ENCODE peak calls at places on chromosomes 16 and 17, in six cellular contexts. W is RCC 7860; N is activated naive CD4-positive, alpha-beta T cell treated with Interleukin-2 at 50 U/mL for 16 hours; V is fibroblast of mammary gland; T is HCEC 1CT; R is upper lobe of right lung. I is an unnamed sample.

GRCh38 chr17:37458805-37459204 is 30.9 kb upstream of the DUSP14 start:
- DNase-seq in N (no peak), W (peak), V (peak), T (peak), R (no peak), I (peak)

GRCh38 chr17:7220593-7221280 is 999 bp downstream of the ACADVL start:
- DNase-seq in V (peak), W (peak), T (peak), N (peak), R (peak), I (peak)

GRCh38 chr17:68584904-68585303 is 16.3 kb downstream of the FAM20A start:
- DNase-seq in T (no peak), R (no peak), V (no peak), W (no peak), N (no peak), I (no peak)

GRCh38 chr17:49798182-49798581 is 9.7 kb downstream of the KAT7 start:
- DNase-seq in W (no peak), T (peak), R (no peak), N (no peak), V (peak), I (peak)

GRCh38 chr17:57788710-57789109 is 43.6 kb upstream of the CCDC182 start:
- DNase-seq in W (no peak), V (no peak), R (no peak), T (no peak), N (no peak), I (no peak)

GRCh38 chr17:19242323-19242722 is 5.2 kb downstream of the EPN2 start:
- DNase-seq in V (no peak), T (no peak), N (no peak), W (no peak), R (no peak), I (no peak)

GRCh38 chr16:9630119-9630518 is 538.7 kb downstream of the HAPSTR1 start:
- DNase-seq in N (no peak), W (no peak), R (no peak), T (no peak), V (no peak), I (no peak)

GRCh38 chr17:27329146-27329805 is 35.4 kb downstream of the WSB1 start:
- DNase-seq in V (no peak), N (no peak), T (no peak), W (no peak), R (no peak), I (no peak)

GRCh38 chr16:67856927-67857546 is 9.5 kb upstream of the CENPT start:
- DNase-seq in T (no peak), W (no peak), V (no peak), R (no peak), N (no peak), I (no peak)

GRCh38 chr16:89020925-89021595 is 44.1 kb upstream of the CBFA2T3 start:
- DNase-seq in T (no peak), V (no peak), R (no peak), W (no peak), N (no peak), I (no peak)

GRCh38 chr16:74726736-74727135 is 26.1 kb upstream of the MLKL start:
- DNase-seq in W (peak), T (no peak), R (no peak), V (peak), N (no peak), I (no peak)

GRCh38 chr17:38693700-38694329 is 11.3 kb upstream of the MLLT6 start:
- DNase-seq in V (peak), W (no peak), R (no peak), N (no peak), T (peak), I (peak)

GRCh38 chr16:88317619-88317977 is 65.2 kb upstream of the ZNF469 start:
- DNase-seq in N (no peak), R (no peak), V (peak), W (no peak), T (no peak), I (peak)

GRCh38 chr16:78198299-78198698 is 98.8 kb downstream of the WWOX start:
- DNase-seq in N (no peak), T (no peak), V (no peak), W (no peak), R (no peak), I (no peak)

GRCh38 chr16:77866769-77867168 is 78.4 kb downstream of the VAT1L start:
- DNase-seq in T (no peak), R (no peak), N (no peak), V (no peak), W (no peak), I (no peak)

GRCh38 chr16:69754143-69754468 is 620 bp downstream of the NOB1 start:
- DNase-seq in W (no peak), V (no peak), R (no peak), T (no peak), N (no peak), I (no peak)

GRCh38 chr17:39376434-39376833 is 25.0 kb downstream of the FBXL20 start:
- DNase-seq in N (no peak), V (no peak), R (no peak), T (no peak), W (no peak), I (no peak)

GRCh38 chr16:28930652-28931051 is 1.1 kb upstream of the CD19 start:
- DNase-seq in N (no peak), V (no peak), T (no peak), W (no peak), R (no peak), I (no peak)

GRCh38 chr16:86258713-86259112 is 251.6 kb upstream of the FOXF1 start:
- DNase-seq in R (no peak), N (no peak), W (no peak), T (peak), V (no peak), I (no peak)

I was measured in EL.